ENCODE peak calls at places on chromosome 20, in four cellular contexts. I is adrenal gland, Q is lower leg skin, C is astrocyte of the spinal cord. B is an unnamed sample.
A peak's percentile ranks its signal among the peaks of the same experiment; 100 is the strongest.

GRCh38 chr20:59253779-59254319 is 46.6 kb upstream of the EDN3 start:
- DNase-seq in I (no peak), Q (no peak), C (no peak), B (no peak)

GRCh38 chr20:58682656-58683055 is 9.9 kb upstream of the NPEPL1 start:
- DNase-seq in I (no peak), Q (no peak), C (peak; percentile 27), B (peak; percentile 57)

GRCh38 chr20:25277051-25277801 is 29.3 kb downstream of the PYGB start:
- DNase-seq in I (peak; percentile 5), Q (peak; percentile 80), C (no peak), B (no peak)

GRCh38 chr20:41534842-41535241 is 83.3 kb downstream of the CHD6 start:
- DNase-seq in I (no peak), Q (no peak), C (peak; percentile 22), B (no peak)

GRCh38 chr20:51372176-51372803 is 170.2 kb downstream of the NFATC2 start:
- DNase-seq in I (peak; percentile 61), Q (peak; percentile 89), C (peak; percentile 80), B (peak; percentile 74)

GRCh38 chr20:13009682-13010406 is 1.1 kb downstream of the SPTLC3 start:
- DNase-seq in I (peak; percentile 66), Q (no peak), C (peak; percentile 96), B (peak; percentile 94)

GRCh38 chr20:50133041-50133440 is 20.1 kb upstream of the UBE2V1 start:
- DNase-seq in I (no peak), Q (no peak), C (no peak), B (no peak)

GRCh38 chr20:11852801-11853200 is 64.9 kb upstream of the BTBD3 start:
- DNase-seq in I (no peak), Q (no peak), C (no peak), B (no peak)

GRCh38 chr20:4154958-4155411 is 139.6 kb upstream of the RNF24 start:
- DNase-seq in I (no peak), Q (no peak), C (no peak), B (no peak)

GRCh38 chr20:50569864-50570836 is 60.0 kb downstream of the PTPN1 start:
- DNase-seq in I (no peak), Q (no peak), C (peak; percentile 50), B (peak; percentile 59)

GRCh38 chr20:49635171-49635570 is 67.2 kb upstream of the PTGIS start:
- DNase-seq in I (peak; percentile 84), Q (no peak), C (no peak), B (peak; percentile 35)

GRCh38 chr20:4730782-4731181 is 9.1 kb downstream of the PRND start:
- DNase-seq in I (no peak), Q (no peak), C (no peak), B (peak; percentile 24)

GRCh38 chr20:50588034-50588736 is 78.0 kb downstream of the PTPN1 start:
- DNase-seq in I (peak; percentile 76), Q (no peak), C (peak; percentile 62), B (peak; percentile 63)

GRCh38 chr20:25539742-25540201 is 45.6 kb downstream of the NINL start:
- DNase-seq in I (no peak), Q (peak; percentile 70), C (no peak), B (peak; percentile 21)

GRCh38 chr20:43409041-43409913 is 48.4 kb upstream of the SRSF6 start:
- DNase-seq in I (no peak), Q (no peak), C (peak; percentile 20), B (peak; percentile 53)

GRCh38 chr20:58059145-58059544 is 169.3 kb downstream of the ANKRD60 start:
- DNase-seq in I (no peak), Q (peak; percentile 52), C (no peak), B (no peak)

GRCh38 chr20:34076952-34077351 is 35.1 kb downstream of the EIF2S2 start:
- DNase-seq in I (no peak), Q (no peak), C (no peak), B (no peak)

GRCh38 chr20:59525500-59526241 is 78.7 kb upstream of the PHACTR3 start:
- DNase-seq in I (peak; percentile 45), Q (peak; percentile 86), C (peak; percentile 28), B (peak; percentile 29)

GRCh38 chr20:11350126-11351005 is 567.3 kb upstream of the BTBD3 start:
- DNase-seq in I (no peak), Q (no peak), C (peak; percentile 31), B (peak; percentile 88)

GRCh38 chr20:36175016-36175415 is 20.5 kb downstream of the EPB41L1 start:
- DNase-seq in I (no peak), Q (no peak), C (no peak), B (no peak)

GRCh38 chr20:11847827-11848226 is 69.9 kb upstream of the BTBD3 start:
- DNase-seq in I (no peak), Q (no peak), C (no peak), B (no peak)

GRCh38 chr20:62117362-62117646 is 5.0 kb upstream of the LSM14B start:
- DNase-seq in I (no peak), Q (no peak), C (no peak), B (no peak)

DNA sequence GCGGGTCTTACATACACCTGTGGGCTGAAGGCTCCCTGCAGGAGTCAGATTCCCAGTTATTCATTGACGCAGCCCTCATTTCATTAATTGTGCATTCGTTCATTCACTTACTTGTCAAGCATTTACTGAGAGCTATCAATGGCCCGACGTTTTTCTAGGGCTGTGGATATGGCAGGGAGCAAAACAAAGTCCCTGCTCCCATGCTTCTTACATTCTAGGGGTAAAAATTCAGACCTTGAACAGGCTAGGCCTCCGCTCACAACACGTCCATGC is 369 bp upstream of the NSFL1C start:
- DNase-seq in I (no peak), Q (no peak), C (no peak), B (no peak)
- TF ChIP-seq CTCF in I (no peak), Q (no peak), C (no peak), B (no peak)

GRCh38 chr20:842547-842940 is 9.0 kb downstream of the FAM110A start:
- DNase-seq in I (no peak), Q (no peak), C (no peak), B (no peak)
- H3K4me3 ChIP-seq in I (no peak overlapping the region), Q (no peak overlapping the region), C (no peak overlapping the region), B (no peak overlapping the region)

DNA sequence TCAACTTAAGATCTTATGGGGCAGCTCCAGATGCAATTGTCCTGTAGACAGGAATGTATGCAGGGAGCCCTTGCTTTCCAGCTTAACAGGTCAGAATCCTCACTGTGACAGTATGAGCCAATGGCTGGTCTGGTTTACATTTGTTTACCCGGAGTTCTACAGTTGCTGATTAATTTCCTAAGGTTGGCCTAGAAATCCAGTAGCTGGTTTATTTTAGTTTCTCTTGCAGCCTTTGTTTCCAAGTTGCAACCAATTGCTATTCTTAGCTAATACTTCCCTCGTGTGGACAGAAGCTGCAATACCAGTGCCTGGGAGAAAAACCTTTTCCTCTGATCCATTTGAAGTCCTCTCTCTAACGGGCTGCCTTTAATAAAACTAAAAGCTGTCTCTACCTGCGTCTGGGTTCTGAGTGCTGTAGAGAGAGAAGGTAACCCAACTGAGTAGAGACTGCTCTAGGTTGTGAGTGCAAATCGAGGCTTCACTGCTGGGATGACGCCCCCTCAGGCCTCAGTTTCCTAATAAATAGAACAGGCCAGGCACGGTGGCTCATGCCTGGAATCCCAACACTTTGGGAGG is 45.9 kb downstream of the ZNF217 start:
- DNase-seq in I (peak; percentile 47), Q (no peak), C (peak; percentile 69), B (peak; percentile 76)
- TF ChIP-seq CTCF in I (peak; percentile 86), Q (no peak), C (peak; percentile 83), B (peak; percentile 93)

GRCh38 chr20:21159658-21160380 is 33.9 kb downstream of the KIZ start:
- DNase-seq in I (no peak), Q (no peak), C (no peak), B (peak; percentile 90)
- H3K4me3 ChIP-seq in I (no peak overlapping the region), Q (no peak overlapping the region), C (no peak overlapping the region), B (no peak overlapping the region)

DNA sequence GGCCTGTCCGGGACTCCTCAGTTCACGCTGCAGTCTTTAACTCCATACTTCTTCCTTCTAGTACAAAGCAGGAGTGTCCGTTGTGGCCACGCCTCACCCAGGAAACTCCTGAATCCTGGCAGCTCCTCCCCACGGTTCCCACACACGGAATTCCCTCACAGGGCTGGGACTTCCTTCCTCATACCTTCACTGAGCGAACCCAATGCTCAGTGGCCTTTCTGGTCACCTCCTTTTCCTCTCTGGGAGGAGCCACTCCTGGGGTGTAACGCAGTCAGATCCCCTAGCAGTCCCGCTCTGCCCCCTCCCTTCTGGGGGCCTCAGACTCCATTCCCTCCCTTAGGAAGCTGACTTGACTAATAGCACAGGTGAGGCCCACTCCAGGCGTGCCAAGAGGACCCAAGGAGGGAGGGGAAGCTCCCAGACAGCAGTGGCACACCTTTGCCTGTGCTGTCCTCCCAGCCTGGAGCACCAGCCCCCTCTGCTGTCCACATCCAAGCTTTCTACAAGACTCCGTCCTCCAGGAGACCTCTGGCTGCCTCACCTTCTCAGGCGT is at the start of gene SLC52A3:
- DNase-seq in I (no peak), Q (peak; percentile 88), C (no peak), B (no peak)
- TF ChIP-seq CTCF in I (no peak), Q (no peak), C (no peak), B (peak; percentile 22)

DNA sequence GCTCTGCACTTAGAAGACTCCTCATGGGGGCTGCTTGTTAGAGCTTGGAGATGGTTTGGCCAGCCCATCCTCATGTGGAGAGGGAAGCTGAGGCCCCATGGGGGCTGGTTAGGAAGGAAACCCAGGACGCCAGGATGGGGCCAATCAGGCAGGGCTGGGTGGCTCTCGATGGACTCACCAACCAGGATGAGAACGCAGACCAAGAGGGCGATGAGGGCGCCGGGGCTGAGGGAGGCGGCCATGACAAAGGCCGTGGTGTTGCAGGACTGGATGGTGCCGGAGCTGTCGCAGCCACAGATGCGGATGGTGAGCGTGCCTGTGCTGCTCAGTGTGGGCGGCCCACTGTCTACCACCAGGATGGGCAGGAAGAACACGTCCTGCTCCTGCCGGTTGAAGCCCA is 59.7 kb downstream of the CD40 start:
- DNase-seq in I (no peak), Q (no peak), C (no peak), B (no peak)
- H3K4me3 ChIP-seq in I (no peak overlapping the region), Q (no peak overlapping the region), C (no peak overlapping the region), B (no peak overlapping the region)

DNA sequence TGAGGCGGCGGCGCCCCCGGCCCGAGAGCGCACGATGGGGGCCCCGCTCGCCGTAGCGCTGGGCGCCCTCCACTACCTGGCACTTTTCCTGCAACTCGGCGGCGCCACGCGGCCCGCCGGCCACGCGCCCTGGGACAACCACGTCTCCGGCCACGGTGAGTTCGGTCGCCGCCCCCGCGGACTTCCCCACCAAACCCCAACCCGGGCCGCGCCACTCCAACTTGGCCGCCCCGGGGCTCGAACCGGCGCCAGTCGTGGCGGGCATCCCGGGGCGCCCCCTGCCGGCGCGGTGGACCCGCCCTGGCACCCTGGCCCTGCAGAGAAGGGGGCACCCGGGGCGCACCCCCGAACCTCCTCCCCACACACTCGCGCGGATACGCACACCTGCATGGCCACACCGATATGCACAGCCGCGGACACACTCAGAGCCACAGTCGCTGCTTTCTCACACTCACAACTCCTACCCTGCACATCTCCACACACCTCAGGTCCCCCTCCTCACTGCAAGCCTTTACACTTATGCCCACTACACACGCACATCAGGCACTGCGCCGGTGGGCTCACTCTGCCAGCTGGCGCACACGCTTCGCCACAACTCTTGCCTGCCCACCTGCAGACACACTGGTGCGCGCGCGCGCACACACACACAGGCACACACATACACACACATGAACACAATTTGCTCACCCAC is 535 bp downstream of the VSTM2L start:
- DNase-seq in I (no peak), Q (no peak), C (no peak), B (no peak)
- TF ChIP-seq CTCF in I (no peak), Q (no peak), C (peak; percentile 37), B (peak; percentile 20)

DNA sequence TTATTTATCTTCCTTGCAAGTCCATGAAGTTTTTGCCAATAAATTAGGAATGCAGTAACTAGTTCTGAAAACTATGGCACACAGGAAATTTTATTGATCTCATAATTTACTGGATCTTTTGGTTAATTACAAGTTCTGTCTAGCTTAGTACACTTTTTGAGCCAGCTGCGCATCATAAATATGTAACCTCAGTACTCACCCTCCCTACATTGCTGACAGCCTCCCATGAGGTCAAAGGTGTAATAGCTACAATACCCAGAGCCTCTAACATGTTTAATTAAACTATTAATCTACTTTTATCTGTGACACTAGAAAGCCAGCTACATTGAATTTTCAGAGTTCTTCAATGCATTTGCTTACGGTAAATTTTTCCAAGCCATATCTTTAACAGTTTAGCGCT is 898.1 kb downstream of the KIF16B start:
- DNase-seq in I (no peak), Q (no peak), C (no peak), B (peak; percentile 60)
- H3K4me3 ChIP-seq in I (no peak overlapping the region), Q (no peak overlapping the region), C (no peak overlapping the region), B (no peak overlapping the region)